ENCODE peak calls at places on chromosomes 16 and 17, in ten cellular contexts. A is choroid plexus epithelial cell, D is Caco-2, S is BJ, C is progenitor cell of endocrine pancreas, G is GM20000, V is nephron progenitor cell, W is cardiac fibroblast, N is thyroid gland, J is neural crest cell. M is an unnamed sample.

GRCh38 chr16:53232826-53233529 is 178.2 kb downstream of the CHD9 start:
- DNase-seq in W (no peak), S (no peak), J (no peak), G (no peak), C (no peak), N (no peak), A (peak; percentile 26), D (no peak), V (no peak), M (no peak)

GRCh38 chr17:72974605-72975232 is 117.8 kb downstream of the SLC39A11 start:
- DNase-seq in A (peak; percentile 39), V (no peak), S (no peak), J (no peak), N (no peak), W (peak; percentile 62), C (no peak), D (no peak), G (no peak), M (no peak)

GRCh38 chr17:18206962-18207361 is 18.5 kb upstream of the LLGL1 start:
- DNase-seq in A (no peak), S (no peak), C (no peak), N (no peak), D (no peak), J (no peak), G (no peak), V (no peak), W (no peak), M (no peak)

GRCh38 chr17:65123757-65124675 is 13.2 kb upstream of the RGS9 start:
- DNase-seq in C (no peak), A (no peak), V (no peak), N (no peak), G (no peak), W (peak; percentile 80), J (no peak), D (no peak), S (no peak), M (no peak)

GRCh38 chr16:14401839-14402115 is 228.3 kb downstream of the PARN start:
- DNase-seq in S (no peak), J (no peak), N (no peak), C (no peak), A (peak; percentile 42), D (no peak), W (no peak), V (no peak), G (no peak), M (no peak)

GRCh38 chr16:3656491-3657468 is 2.3 kb downstream of the DNASE1 start:
- DNase-seq in C (no peak), G (no peak), V (no peak), N (no peak), J (no peak), A (no peak), D (peak; percentile 35), W (no peak), S (no peak), M (no peak)

GRCh38 chr17:28712037-28712704 is 483 bp upstream of the PROCA1 start:
- DNase-seq in J (peak; percentile 35), V (peak; percentile 57), C (no peak), G (peak; percentile 87), N (no peak), A (peak; percentile 31), D (no peak), S (no peak), W (no peak), M (no peak)

GRCh38 chr17:68674271-68674925 is 73.2 kb upstream of the FAM20A start:
- DNase-seq in W (no peak), N (no peak), A (no peak), D (no peak), V (no peak), S (no peak), J (no peak), G (no peak), C (no peak), M (no peak)

GRCh38 chr17:35161281-35161761 is 13.7 kb downstream of the UNC45B start:
- DNase-seq in C (no peak), J (no peak), W (peak; percentile 11), S (no peak), V (no peak), A (peak; percentile 5), D (peak; percentile 2), N (no peak), G (no peak), M (no peak)

GRCh38 chr17:5055543-5055942 is 20.3 kb upstream of the SLC52A1 start:
- DNase-seq in N (no peak), J (no peak), A (no peak), S (no peak), W (no peak), V (no peak), D (no peak), C (no peak), G (no peak), M (no peak)

GRCh38 chr16:31382485-31383161 is 10.5 kb upstream of the ITGAD start:
- DNase-seq in A (peak; percentile 77), D (peak; percentile 53), G (peak; percentile 82), W (peak; percentile 55), J (peak; percentile 66), C (peak; percentile 52), V (peak; percentile 77), S (no peak), N (peak; percentile 44), M (peak; percentile 83)
- TF ChIP-seq CTCF in A (peak; percentile 85), D (peak; percentile 62), G (peak; percentile 65), W (peak; percentile 87), J (peak; percentile 74), C (peak; percentile 85), V (peak; percentile 78), S (peak; percentile 83), N (no peak), M (peak; percentile 78)

GRCh38 chr16:28983644-28984043 is 1.2 kb upstream of the LAT start:
- DNase-seq in V (no peak), A (no peak), S (no peak), W (no peak), C (no peak), J (no peak), N (no peak), G (no peak), D (no peak), M (no peak)

GRCh38 chr16:28982418-28982817 is 2.4 kb upstream of the LAT start:
- DNase-seq in G (no peak), C (no peak), V (no peak), D (no peak), J (no peak), W (no peak), A (no peak), S (no peak), N (no peak), M (no peak)

GRCh38 chr16:28982949-28983348 is 1.9 kb upstream of the LAT start:
- DNase-seq in N (no peak), W (no peak), S (no peak), J (no peak), A (no peak), D (no peak), G (no peak), C (no peak), V (no peak), M (no peak)

GRCh38 chr16:28980929-28981328 is 3.9 kb upstream of the LAT start:
- DNase-seq in N (no peak), G (no peak), J (no peak), V (no peak), C (no peak), S (no peak), W (no peak), D (no peak), A (no peak), M (no peak)

DNA sequence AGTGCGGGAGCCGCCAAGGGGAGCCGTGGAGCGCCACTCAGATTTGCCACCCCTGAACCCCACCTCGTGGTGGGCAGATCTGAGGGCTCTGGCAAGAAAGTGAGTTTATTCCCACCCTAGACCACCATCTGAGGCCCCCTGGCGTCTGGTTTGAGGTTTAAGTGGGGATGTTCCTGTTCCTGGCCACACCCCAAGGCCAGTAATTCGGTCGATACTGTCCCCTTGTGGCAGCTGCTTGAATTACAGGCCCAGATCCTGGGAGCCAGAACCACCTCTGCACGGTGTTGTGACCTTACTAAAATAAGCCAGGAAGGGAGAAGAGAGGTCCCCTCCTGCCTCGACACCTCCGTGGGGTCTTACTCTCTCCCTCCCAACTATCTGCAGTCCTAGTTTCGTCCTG is 3.3 kb upstream of the LAT start:
- DNase-seq in J (peak; percentile 37), G (peak; percentile 50), C (no peak), W (peak; percentile 29), S (no peak), V (peak; percentile 45), A (peak; percentile 8), N (no peak), D (no peak), M (peak; percentile 34)
- TF ChIP-seq CTCF in J (peak; percentile 65), G (peak; percentile 34), C (peak; percentile 52), W (peak; percentile 84), S (peak; percentile 64), V (peak; percentile 63), A (peak; percentile 71), N (peak; percentile 8), D (peak; percentile 35), M (no peak)

GRCh38 chr17:57662644-57663308 is 82.3 kb downstream of the CCDC182 start:
- DNase-seq in S (peak; percentile 97), J (peak; percentile 90), A (peak; percentile 98), C (peak; percentile 90), W (peak; percentile 99), N (peak; percentile 92), D (peak; percentile 88), G (no peak), V (peak; percentile 94), M (peak; percentile 97)
- TF ChIP-seq CTCF in S (peak; percentile 21), J (no peak), A (no peak), C (no peak), W (no peak), N (no peak), D (no peak), G (no peak), V (no peak), M (no peak)

GRCh38 chr16:20952144-20952797 is 51.7 kb downstream of the LYRM1 start:
- DNase-seq in D (no peak), W (no peak), V (no peak), G (no peak), C (no peak), S (no peak), J (no peak), N (no peak), A (no peak), M (no peak)

GRCh38 chr16:20954574-20954973 is 54.0 kb downstream of the LYRM1 start:
- DNase-seq in G (no peak), A (no peak), S (no peak), V (no peak), J (no peak), D (no peak), C (no peak), W (no peak), N (no peak), M (no peak)

GRCh38 chr16:20957153-20957552 is 56.6 kb downstream of the LYRM1 start:
- DNase-seq in C (no peak), V (no peak), D (no peak), G (no peak), J (no peak), N (no peak), A (no peak), W (no peak), S (no peak), M (no peak)

GRCh38 chr16:20960899-20961298 is 60.3 kb downstream of the LYRM1 start:
- DNase-seq in J (no peak), C (no peak), D (no peak), G (no peak), V (no peak), W (no peak), A (no peak), S (no peak), N (no peak), M (no peak)

DNA sequence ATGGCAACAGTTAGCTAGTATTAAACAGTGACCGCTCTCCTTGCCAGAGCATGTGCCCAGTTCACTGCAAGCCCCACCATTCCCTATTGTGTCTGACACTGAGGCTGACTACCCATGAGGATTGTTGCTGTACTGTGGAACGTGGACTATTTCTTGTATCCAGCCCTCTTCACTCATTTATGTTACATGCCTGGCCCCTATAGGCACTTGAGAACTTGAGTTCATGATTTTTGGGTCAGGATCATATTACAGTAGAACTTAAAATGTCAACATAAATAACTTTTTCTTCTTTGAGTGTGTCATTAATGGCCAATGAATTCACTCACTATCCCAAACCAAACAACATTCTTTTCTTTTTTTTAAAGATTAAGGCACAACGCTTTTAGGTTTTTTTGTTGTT is 55.7 kb downstream of the LYRM1 start:
- DNase-seq in J (no peak), C (no peak), S (peak; percentile 0), D (no peak), A (peak; percentile 68), V (no peak), N (no peak), G (no peak), W (peak; percentile 46), M (no peak)
- TF ChIP-seq CTCF in J (no peak), C (no peak), S (no peak), D (no peak), A (peak; percentile 24), V (no peak), N (no peak), G (no peak), W (no peak), M (no peak)

M was measured in Calu3.